ENCODE peak calls at places on chromosomes 3 and 15, in nine cellular contexts. F is breast epithelium; Z is cardiac muscle cell; E is colonic mucosa; Y is HCT116; A is fibroblast of lung; R is mammary epithelial cell; U is CD8-positive, alpha-beta T cell; J is mesendoderm. G is an unnamed sample. For H3K4me1, the result is how much of the 10 kb centered on the place peaks cover.

GRCh38 chr3:14410501-14411165 is 8.2 kb downstream of the SLC6A6 start:
- DNase-seq in F (no peak), Z (no peak), E (no peak), Y (no peak), A (peak), R (peak), U (no peak), J (peak), G (peak)

GRCh38 chr3:126465928-126466564 is 9.6 kb downstream of the ZXDC start:
- DNase-seq in F (no peak), Z (no peak), E (no peak), Y (no peak), A (no peak), R (no peak), U (no peak), J (no peak), G (no peak)

GRCh38 chr3:195194559-195195161 is 76.3 kb downstream of the XXYLT1 start:
- DNase-seq in F (no peak), Z (no peak), E (no peak), Y (no peak), A (no peak), R (no peak), U (no peak), J (no peak), G (no peak)

GRCh38 chr15:99925661-99926461 is 192.6 kb upstream of the LYSMD4 start:
- DNase-seq in F (peak), Z (peak), E (peak), Y (peak), A (peak), R (peak), U (peak), J (peak), G (peak)

GRCh38 chr3:100099621-100100020 is 14.7 kb downstream of the FILIP1L start:
- DNase-seq in F (no peak), Z (no peak), E (no peak), Y (no peak), A (peak), R (no peak), U (no peak), J (no peak), G (peak)

GRCh38 chr3:125098929-125099328 is 43.1 kb upstream of the HEG1 start:
- DNase-seq in F (no peak), Z (no peak), E (no peak), Y (no peak), A (no peak), R (no peak), U (no peak), J (no peak), G (no peak)

GRCh38 chr3:150887031-150887430 is 18.2 kb downstream of the MINDY4B start:
- DNase-seq in F (no peak), Z (no peak), E (no peak), Y (no peak), A (peak), R (peak), U (no peak), J (no peak), G (peak)

GRCh38 chr15:42547926-42548257 is 701 bp downstream of the LRRC57 start:
- DNase-seq in F (no peak), Z (no peak), E (no peak), Y (no peak), A (no peak), R (no peak), U (no peak), J (no peak), G (no peak)

GRCh38 chr3:66431494-66431893 is 69.3 kb downstream of the LRIG1 start:
- DNase-seq in F (no peak), Z (no peak), E (no peak), Y (no peak), A (peak), R (peak), U (no peak), J (no peak), G (no peak)

GRCh38 chr3:179474480-179474879 is 23.2 kb upstream of the GNB4 start:
- DNase-seq in F (no peak), Z (no peak), E (no peak), Y (no peak), A (no peak), R (no peak), U (no peak), J (no peak), G (no peak)

GRCh38 chr3:46998121-46998851 is 18.8 kb downstream of the NBEAL2 start:
- DNase-seq in F (no peak), Z (peak), E (peak), Y (peak), A (peak), R (peak), U (peak), J (peak), G (peak)

GRCh38 chr3:27254896-27255295 is 114.3 kb downstream of the NEK10 start:
- DNase-seq in F (no peak), Z (no peak), E (no peak), Y (no peak), A (no peak), R (no peak), U (no peak), J (no peak), G (no peak)

GRCh38 chr3:146554168-146554760 is 9.9 kb upstream of the PLSCR1 start:
- DNase-seq in F (no peak), Z (no peak), E (no peak), Y (no peak), A (no peak), R (no peak), U (no peak), J (peak), G (peak)

GRCh38 chr3:9730747-9731205 is 759 bp upstream of the BRPF1 start:
- DNase-seq in F (no peak), Z (no peak), E (no peak), Y (no peak), A (peak), R (no peak), U (no peak), J (no peak), G (no peak)

GRCh38 chr3:25074151-25074550 is 353.9 kb upstream of the RARB start:
- DNase-seq in F (no peak), Z (no peak), E (no peak), Y (no peak), A (peak), R (no peak), U (no peak), J (peak), G (peak)

GRCh38 chr3:137988152-137988551 is 21.8 kb upstream of the CLDN18 start:
- DNase-seq in F (no peak), Z (no peak), E (peak), Y (no peak), A (no peak), R (no peak), U (no peak), J (no peak), G (no peak)

GRCh38 chr3:97863025-97863424 is 41.2 kb downstream of the CRYBG3 start:
- DNase-seq in F (no peak), Z (no peak), E (no peak), Y (no peak), A (peak), R (peak), U (no peak), J (peak), G (peak)

GRCh38 chr3:29972594-29972993 is 633.8 kb upstream of the TGFBR2 start:
- DNase-seq in F (no peak), Z (no peak), E (no peak), Y (no peak), A (peak), R (peak), U (no peak), J (peak), G (peak)

GRCh38 chr3:163556804-163557203 is 1521.5 kb downstream of the SI start:
- DNase-seq in F (no peak), Z (no peak), E (no peak), Y (no peak), A (no peak), R (no peak), U (no peak), J (no peak), G (no peak)

GRCh38 chr15:27454281-27455060 is 483.5 kb downstream of the GABRG3 start:
- DNase-seq in F (no peak), Z (no peak), E (no peak), Y (no peak), A (peak), R (peak), U (no peak), J (no peak), G (no peak)

GRCh38 chr3:126436826-126437717 is 38.6 kb downstream of the ZXDC start:
- DNase-seq in F (no peak), Z (no peak), E (peak), Y (no peak), A (no peak), R (no peak), U (no peak), J (no peak), G (no peak)

GRCh38 chr3:128215290-128215689 is 62.0 kb downstream of the EEFSEC start:
- DNase-seq in F (no peak), Z (no peak), E (no peak), Y (no peak), A (no peak), R (no peak), U (no peak), J (no peak), G (no peak)

GRCh38 chr3:148697311-148698189 is at the start of gene AGTR1:
- DNase-seq in F (peak), Z (peak), E (peak), Y (no peak), A (peak), R (no peak), U (no peak), J (peak), G (peak)

GRCh38 chr3:24401090-24401810 is 93.4 kb downstream of the THRB start:
- DNase-seq in F (no peak), Z (no peak), E (no peak), Y (no peak), A (no peak), R (no peak), U (no peak), J (no peak), G (no peak)

GRCh38 chr3:41158947-41159346 is 40.4 kb upstream of the CTNNB1 start:
- DNase-seq in F (no peak), Z (no peak), E (peak), Y (no peak), A (no peak), R (peak), U (no peak), J (no peak), G (peak)

GRCh38 chr3:12815078-12815477 is 18.6 kb downstream of the CAND2 start:
- DNase-seq in F (no peak), Z (no peak), E (no peak), Y (no peak), A (no peak), R (no peak), U (no peak), J (no peak), G (no peak)

GRCh38 chr3:156727519-156728205 is 53.3 kb downstream of the TIPARP start:
- DNase-seq in F (no peak), Z (no peak), E (no peak), Y (no peak), A (no peak), R (no peak), U (no peak), J (no peak), G (no peak)

GRCh38 chr3:177633671-177634207 is 436.5 kb upstream of the TBL1XR1 start:
- DNase-seq in F (no peak), Z (no peak), E (no peak), Y (no peak), A (peak), R (no peak), U (no peak), J (no peak), G (no peak)

GRCh38 chr3:2511356-2511755 is 412.7 kb downstream of the CNTN4 start:
- DNase-seq in F (no peak), Z (peak), E (no peak), Y (no peak), A (no peak), R (no peak), U (no peak), J (no peak), G (no peak)

GRCh38 chr3:25582242-25582641 is 82.5 kb downstream of the TOP2B start:
- DNase-seq in F (no peak), Z (peak), E (no peak), Y (no peak), A (peak), R (peak), U (no peak), J (peak), G (no peak)

GRCh38 chr15:29569533-29570092 is 252.7 kb downstream of the TJP1 start:
- DNase-seq in F (no peak), Z (peak), E (no peak), Y (no peak), A (no peak), R (no peak), U (no peak), J (peak), G (no peak)

GRCh38 chr3:124451655-124452317 is 278.5 kb upstream of the UMPS start:
- DNase-seq in F (no peak), Z (no peak), E (no peak), Y (no peak), A (no peak), R (no peak), U (no peak), J (no peak), G (no peak)

GRCh38 chr3:135448520-135448919 is 517.0 kb upstream of the PPP2R3A start:
- DNase-seq in F (no peak), Z (no peak), E (no peak), Y (no peak), A (no peak), R (no peak), U (no peak), J (no peak), G (no peak)

DNA sequence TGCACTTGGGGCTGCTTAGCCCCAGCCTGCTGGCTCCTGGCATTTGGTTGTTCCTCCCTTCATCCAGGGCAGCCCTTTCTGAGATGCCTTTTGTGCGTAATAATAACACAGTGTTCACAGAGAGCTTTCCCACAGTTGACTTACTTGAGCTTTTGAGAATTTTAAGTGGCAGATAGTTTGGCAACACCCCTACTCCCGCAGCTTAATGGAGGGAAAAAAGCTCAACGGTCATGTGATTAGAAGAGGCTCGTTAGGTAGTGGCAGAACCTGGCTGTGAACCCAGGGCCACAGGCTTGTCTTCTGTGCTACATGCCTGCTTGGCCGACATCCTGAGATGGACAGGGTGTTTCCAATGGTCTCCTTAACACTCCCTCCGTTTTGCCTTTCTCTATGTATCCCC is 4.7 kb downstream of the KBTBD13 start:
- DNase-seq in F (no peak), Z (peak), E (no peak), Y (no peak), A (no peak), R (no peak), U (no peak), J (no peak), G (no peak)
- H3K4me1 ChIP-seq in F (under half), Z (under half), E (under half), Y (under half), A (under half), R (under half), U (under half), J (under half), G (under half)

GRCh38 chr15:31360843-31361763 is 34.5 kb downstream of the KLF13 start:
- DNase-seq in F (no peak), Z (no peak), E (peak), Y (no peak), A (no peak), R (no peak), U (peak), J (no peak), G (no peak)
- H3K4me1 ChIP-seq in F (under half), Z (half or more), E (half or more), Y (under half), A (under half), R (under half), U (half or more), J (under half), G (half or more)

GRCh38 chr3:44968447-44968858 is 7.5 kb downstream of the ZDHHC3 start:
- DNase-seq in F (no peak), Z (no peak), E (no peak), Y (no peak), A (no peak), R (no peak), U (no peak), J (no peak), G (no peak)
- H3K4me1 ChIP-seq in F (under half), Z (under half), E (under half), Y (half or more), A (under half), R (half or more), U (under half), J (under half), G (under half)

DNA sequence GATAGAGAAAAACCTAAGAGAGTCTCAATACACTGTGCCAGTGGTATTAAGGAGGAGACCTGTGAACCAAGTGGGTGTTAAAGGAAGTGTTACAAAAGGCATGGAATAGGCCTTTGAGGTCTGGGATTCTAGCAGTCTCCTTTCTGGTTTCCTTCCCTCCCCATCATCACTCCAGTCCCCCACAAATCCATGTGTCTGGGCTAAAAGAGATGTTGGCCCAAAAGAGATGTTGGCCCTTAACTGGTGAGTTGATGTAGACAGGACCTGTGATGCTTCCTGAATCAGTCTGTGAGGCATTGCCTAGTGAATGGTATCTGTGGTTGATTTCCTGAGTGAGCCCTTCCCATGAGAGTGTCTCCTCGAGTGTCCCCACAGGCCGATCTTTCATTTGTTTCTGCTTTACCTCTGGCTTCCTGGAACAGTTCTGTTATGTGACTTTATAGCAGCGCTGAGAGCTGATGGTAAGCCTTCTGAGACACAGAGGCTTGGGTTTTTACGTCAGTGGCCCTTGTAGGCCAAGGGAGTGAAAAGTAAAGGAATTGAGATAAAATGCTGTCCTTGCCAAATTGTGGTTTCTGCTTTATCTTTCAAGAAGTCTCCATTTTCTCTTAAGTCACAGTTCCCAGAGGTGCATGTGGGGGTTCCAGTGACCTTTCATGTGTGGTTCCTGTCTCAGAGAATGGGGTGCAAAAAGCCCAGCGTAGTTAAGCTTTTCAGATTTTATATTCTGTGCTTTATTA is 87.8 kb downstream of the KLHL25 start:
- DNase-seq in F (no peak), Z (no peak), E (peak), Y (no peak), A (peak), R (no peak), U (peak), J (peak), G (peak)
- H3K4me1 ChIP-seq in F (under half), Z (half or more), E (under half), Y (under half), A (under half), R (under half), U (half or more), J (under half), G (under half)

GRCh38 chr15:70505411-70505919 is 257.9 kb downstream of the UACA start:
- DNase-seq in F (no peak), Z (no peak), E (no peak), Y (peak), A (peak), R (peak), U (no peak), J (peak), G (peak)

GRCh38 chr15:70509282-70510272 is 253.8 kb downstream of the UACA start:
- DNase-seq in F (no peak), Z (no peak), E (no peak), Y (no peak), A (no peak), R (no peak), U (no peak), J (no peak), G (peak)

GRCh38 chr15:70508561-70509281 is 254.6 kb downstream of the UACA start:
- DNase-seq in F (no peak), Z (no peak), E (no peak), Y (no peak), A (peak), R (peak), U (no peak), J (peak), G (peak)

GRCh38 chr15:70505971-70506887 is 257.1 kb downstream of the UACA start:
- DNase-seq in F (no peak), Z (no peak), E (no peak), Y (no peak), A (no peak), R (no peak), U (no peak), J (peak), G (no peak)

DNA sequence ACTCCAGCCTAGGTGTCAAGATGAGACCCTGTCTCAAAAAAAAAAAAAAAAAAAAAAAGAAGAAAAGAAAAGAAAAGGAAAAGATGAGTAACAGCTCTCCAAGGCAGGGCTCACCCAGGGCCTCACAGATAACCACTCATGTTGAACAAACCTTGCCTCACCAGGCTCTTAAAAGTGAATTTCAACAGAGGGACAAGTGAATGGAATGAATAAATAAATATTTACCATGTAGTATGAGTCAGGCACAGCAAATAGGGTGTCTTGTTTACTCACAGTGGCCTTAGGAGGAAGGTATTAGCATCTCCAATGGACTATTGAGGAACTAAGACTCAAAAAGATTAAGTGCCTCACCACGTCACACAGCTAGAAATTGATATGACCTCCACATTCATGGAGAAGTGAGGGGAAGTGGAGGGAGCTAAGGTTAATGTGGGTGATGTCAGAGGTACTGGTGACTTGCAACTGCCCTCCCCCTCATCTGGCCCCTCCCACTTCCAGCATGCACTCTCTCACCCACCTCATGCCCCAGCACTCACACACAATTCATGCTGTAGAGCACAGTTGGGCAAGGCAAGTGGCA is 255.5 kb downstream of the UACA start:
- DNase-seq in F (no peak), Z (no peak), E (no peak), Y (no peak), A (peak), R (peak), U (no peak), J (no peak), G (peak)
- H3K4me1 ChIP-seq in F (under half), Z (under half), E (under half), Y (half or more), A (under half), R (half or more), U (under half), J (under half), G (under half)

GRCh38 chr3:53252105-53252946 is 3.5 kb downstream of the TKT start:
- DNase-seq in F (no peak), Z (no peak), E (no peak), Y (no peak), A (peak), R (no peak), U (no peak), J (peak), G (no peak)
- H3K4me1 ChIP-seq in F (under half), Z (under half), E (under half), Y (half or more), A (under half), R (under half), U (under half), J (under half), G (under half)

G was measured in trophoblast cell.